ENCODE peak calls at places on chromosome 4, in seven cellular contexts. J is lower leg skin; Q is activated gamma-delta T cell treated with Interleukin-2 at 50 U/mL for 16 hours; P is CD8-positive, alpha-beta T cell; Z is nephron progenitor cell; M is HuH-7; B is Kasumi-1. K is an unnamed sample.

GRCh38 chr4:78629991-78630541 is 78.5 kb downstream of the ANXA3 start:
- DNase-seq in J (no peak), Q (no peak), P (no peak), Z (no peak), M (peak; percentile 6), B (peak; percentile 40), K (no peak)

GRCh38 chr4:53720776-53721175 is 129.5 kb upstream of the LNX1 start:
- DNase-seq in J (no peak), Q (no peak), P (no peak), Z (no peak), M (no peak), B (no peak), K (no peak)

GRCh38 chr4:88240297-88240714 is 44.1 kb downstream of the PPM1K start:
- DNase-seq in J (no peak), Q (no peak), P (no peak), Z (no peak), M (no peak), B (no peak), K (no peak)

GRCh38 chr4:64341711-64342110 is 67.5 kb downstream of the TECRL start:
- DNase-seq in J (no peak), Q (no peak), P (no peak), Z (no peak), M (no peak), B (no peak), K (no peak)

GRCh38 chr4:74768857-74769525 is 25.3 kb downstream of the BTC start:
- DNase-seq in J (no peak), Q (no peak), P (no peak), Z (no peak), M (peak; percentile 12), B (no peak), K (no peak)

GRCh38 chr4:113756005-113756410 is 5.5 kb downstream of the CAMK2D start:
- DNase-seq in J (no peak), Q (no peak), P (no peak), Z (no peak), M (no peak), B (no peak), K (no peak)

GRCh38 chr4:8110071-8110986 is 48.3 kb downstream of the ABLIM2 start:
- DNase-seq in J (no peak), Q (no peak), P (no peak), Z (peak; percentile 60), M (no peak), B (peak; percentile 17), K (no peak)

GRCh38 chr4:148704291-148704690 is 262.1 kb upstream of the NR3C2 start:
- DNase-seq in J (no peak), Q (no peak), P (no peak), Z (no peak), M (no peak), B (no peak), K (no peak)

GRCh38 chr4:25859429-25860148 is 3.2 kb downstream of the SEL1L3 start:
- DNase-seq in J (no peak), Q (peak; percentile 39), P (peak; percentile 24), Z (no peak), M (no peak), B (no peak), K (no peak)

GRCh38 chr4:173211838-173212237 is 43.2 kb downstream of the GALNT7 start:
- DNase-seq in J (no peak), Q (no peak), P (no peak), Z (no peak), M (no peak), B (no peak), K (no peak)

GRCh38 chr4:102564399-102564921 is 63.3 kb downstream of the NFKB1 start:
- DNase-seq in J (no peak), Q (no peak), P (peak; percentile 21), Z (no peak), M (no peak), B (peak; percentile 56), K (no peak)

GRCh38 chr4:657338-658030 is 16.6 kb downstream of the ATP5ME start:
- DNase-seq in J (no peak), Q (no peak), P (no peak), Z (no peak), M (no peak), B (no peak), K (no peak)

GRCh38 chr4:139146926-139147547 is 30.0 kb downstream of the ELF2 start:
- DNase-seq in J (no peak), Q (no peak), P (no peak), Z (no peak), M (no peak), B (no peak), K (no peak)

GRCh38 chr4:27789768-27790167 is 929.1 kb downstream of the STIM2 start:
- DNase-seq in J (no peak), Q (no peak), P (no peak), Z (no peak), M (no peak), B (no peak), K (no peak)

GRCh38 chr4:170374770-170375169 is 285.0 kb upstream of the AADAT start:
- DNase-seq in J (no peak), Q (no peak), P (no peak), Z (peak; percentile 8), M (peak; percentile 26), B (peak; percentile 55), K (no peak)

GRCh38 chr4:113695328-113696169 is 66.0 kb downstream of the CAMK2D start:
- DNase-seq in J (no peak), Q (no peak), P (no peak), Z (no peak), M (no peak), B (no peak), K (no peak)

GRCh38 chr4:79178770-79179169 is 147.1 kb downstream of the NAA11 start:
- DNase-seq in J (no peak), Q (no peak), P (no peak), Z (no peak), M (no peak), B (no peak), K (no peak)

GRCh38 chr4:20432098-20432497 is 180.4 kb downstream of the SLIT2 start:
- DNase-seq in J (no peak), Q (no peak), P (no peak), Z (no peak), M (no peak), B (no peak), K (no peak)

GRCh38 chr4:107683873-107684272 is 36.2 kb downstream of the PAPSS1 start:
- DNase-seq in J (no peak), Q (no peak), P (no peak), Z (no peak), M (no peak), B (no peak), K (no peak)

GRCh38 chr4:106707776-106708603 is 328.1 kb downstream of the DKK2 start:
- DNase-seq in J (no peak), Q (no peak), P (no peak), Z (no peak), M (no peak), B (peak; percentile 89), K (no peak)

GRCh38 chr4:8261851-8262535 is 7.6 kb upstream of the HTRA3 start:
- DNase-seq in J (no peak), Q (no peak), P (no peak), Z (no peak), M (no peak), B (no peak), K (no peak)

GRCh38 chr4:74364649-74365491 is at the start of gene EREG:
- DNase-seq in J (peak; percentile 82), Q (peak; percentile 4), P (peak; percentile 10), Z (peak; percentile 76), M (no peak), B (no peak), K (no peak)

GRCh38 chr4:7422098-7422897 is 12.4 kb downstream of the PSAPL1 start:
- DNase-seq in J (peak; percentile 82), Q (no peak), P (no peak), Z (no peak), M (no peak), B (no peak), K (no peak)

GRCh38 chr4:140102406-140102805 is 51.6 kb downstream of the MAML3 start:
- DNase-seq in J (no peak), Q (no peak), P (no peak), Z (no peak), M (no peak), B (peak; percentile 43), K (no peak)

K was measured in tibial nerve.